ENCODE peak calls at places on chromosomes 16 and 17, in six cellular contexts. One of them, this sample, is unnamed.

GRCh38 chr17:8192070-8192815 is 2.3 kb upstream of the BORCS6 start:
- DNase-seq in GM13976: peak
- DNase-seq in A549: peak
- DNase-seq in natural killer cell: peak
- DNase-seq in neural crest cell: peak
- DNase-seq in Caco-2: peak
- DNase-seq in this sample: no peak

GRCh38 chr17:80724723-80725388 is 180.2 kb downstream of the RPTOR start:
- DNase-seq in natural killer cell: no peak
- DNase-seq in neural crest cell: no peak
- DNase-seq in GM13976: no peak
- DNase-seq in Caco-2: no peak
- DNase-seq in A549: peak
- DNase-seq in this sample: no peak

GRCh38 chr16:57953857-57954256 is 17.1 kb downstream of the CNGB1 start:
- DNase-seq in Caco-2: no peak
- DNase-seq in natural killer cell: no peak
- DNase-seq in neural crest cell: no peak
- DNase-seq in A549: no peak
- DNase-seq in GM13976: no peak
- DNase-seq in this sample: no peak

GRCh38 chr17:77242118-77242800 is 101.5 kb downstream of the SEC14L1 start:
- DNase-seq in natural killer cell: no peak
- DNase-seq in GM13976: no peak
- DNase-seq in A549: no peak
- DNase-seq in Caco-2: no peak
- DNase-seq in neural crest cell: no peak
- DNase-seq in this sample: no peak

GRCh38 chr17:28871056-28871579 is 16.3 kb downstream of the ERAL1 start:
- DNase-seq in neural crest cell: no peak
- DNase-seq in natural killer cell: peak
- DNase-seq in A549: no peak
- DNase-seq in GM13976: peak
- DNase-seq in Caco-2: no peak
- DNase-seq in this sample: no peak

GRCh38 chr17:50532452-50533024 is at the start of gene EPN3:
- DNase-seq in A549: no peak
- DNase-seq in neural crest cell: no peak
- DNase-seq in GM13976: no peak
- DNase-seq in Caco-2: peak
- DNase-seq in natural killer cell: no peak
- DNase-seq in this sample: no peak

GRCh38 chr16:85221081-85221809 is 109.0 kb upstream of the CIBAR2 start:
- DNase-seq in GM13976: no peak
- DNase-seq in Caco-2: no peak
- DNase-seq in A549: no peak
- DNase-seq in natural killer cell: no peak
- DNase-seq in neural crest cell: peak
- DNase-seq in this sample: no peak

GRCh38 chr16:86768231-86768791 is 190.0 kb downstream of the FOXL1 start:
- DNase-seq in A549: no peak
- DNase-seq in GM13976: no peak
- DNase-seq in Caco-2: no peak
- DNase-seq in natural killer cell: no peak
- DNase-seq in neural crest cell: no peak
- DNase-seq in this sample: no peak

GRCh38 chr17:73998246-73999220 is 204.9 kb upstream of the RPL38 start:
- DNase-seq in neural crest cell: peak
- DNase-seq in Caco-2: peak
- DNase-seq in natural killer cell: peak
- DNase-seq in A549: peak
- DNase-seq in GM13976: peak
- DNase-seq in this sample: no peak

GRCh38 chr17:77068915-77069314 is 71.9 kb upstream of the SEC14L1 start:
- DNase-seq in A549: no peak
- DNase-seq in natural killer cell: no peak
- DNase-seq in GM13976: no peak
- DNase-seq in Caco-2: no peak
- DNase-seq in neural crest cell: no peak
- DNase-seq in this sample: no peak

GRCh38 chr16:84485255-84486010 is 19.0 kb downstream of the MEAK7 start:
- DNase-seq in GM13976: no peak
- DNase-seq in Caco-2: no peak
- DNase-seq in neural crest cell: no peak
- DNase-seq in natural killer cell: no peak
- DNase-seq in A549: no peak
- DNase-seq in this sample: no peak

GRCh38 chr17:27430882-27431491 is 25.3 kb upstream of the KSR1 start:
- DNase-seq in GM13976: no peak
- DNase-seq in neural crest cell: peak
- DNase-seq in A549: peak
- DNase-seq in natural killer cell: no peak
- DNase-seq in Caco-2: peak
- DNase-seq in this sample: peak

GRCh38 chr17:40564195-40564882 is 933 bp downstream of the CCR7 start:
- DNase-seq in natural killer cell: peak
- DNase-seq in GM13976: peak
- DNase-seq in A549: no peak
- DNase-seq in neural crest cell: no peak
- DNase-seq in Caco-2: no peak
- DNase-seq in this sample: no peak

GRCh38 chr16:10862432-10862831 is 14.6 kb upstream of the CIITA start:
- DNase-seq in A549: peak
- DNase-seq in Caco-2: no peak
- DNase-seq in natural killer cell: no peak
- DNase-seq in neural crest cell: no peak
- DNase-seq in GM13976: no peak
- DNase-seq in this sample: peak

GRCh38 chr17:62062936-62063335 is 2.1 kb downstream of the MED13 start:
- DNase-seq in natural killer cell: no peak
- DNase-seq in GM13976: no peak
- DNase-seq in A549: no peak
- DNase-seq in Caco-2: no peak
- DNase-seq in neural crest cell: no peak
- DNase-seq in this sample: no peak

GRCh38 chr16:87189426-87189825 is 127.8 kb downstream of the C16orf95 start:
- DNase-seq in GM13976: no peak
- DNase-seq in A549: no peak
- DNase-seq in Caco-2: no peak
- DNase-seq in natural killer cell: no peak
- DNase-seq in neural crest cell: no peak
- DNase-seq in this sample: no peak

GRCh38 chr17:4715071-4715749 is 4.8 kb downstream of the ARRB2 start:
- DNase-seq in natural killer cell: peak
- DNase-seq in GM13976: peak
- DNase-seq in A549: no peak
- DNase-seq in neural crest cell: no peak
- DNase-seq in Caco-2: no peak
- DNase-seq in this sample: no peak

GRCh38 chr17:29784661-29785060 is 145.4 kb downstream of the SSH2 start:
- DNase-seq in natural killer cell: no peak
- DNase-seq in neural crest cell: no peak
- DNase-seq in A549: peak
- DNase-seq in Caco-2: no peak
- DNase-seq in GM13976: no peak
- DNase-seq in this sample: no peak

GRCh38 chr16:84582958-84583516 is 34.8 kb downstream of the COTL1 start:
- DNase-seq in Caco-2: peak
- DNase-seq in GM13976: no peak
- DNase-seq in neural crest cell: no peak
- DNase-seq in A549: peak
- DNase-seq in natural killer cell: no peak
- DNase-seq in this sample: no peak

GRCh38 chr16:15907863-15908478 is 19.6 kb upstream of the CEP20 start:
- DNase-seq in natural killer cell: no peak
- DNase-seq in A549: peak
- DNase-seq in GM13976: peak
- DNase-seq in Caco-2: peak
- DNase-seq in neural crest cell: no peak
- DNase-seq in this sample: no peak

GRCh38 chr16:12677472-12677871 is 126.2 kb downstream of the CPPED1 start:
- DNase-seq in A549: no peak
- DNase-seq in natural killer cell: no peak
- DNase-seq in GM13976: no peak
- DNase-seq in Caco-2: no peak
- DNase-seq in neural crest cell: no peak
- DNase-seq in this sample: no peak

GRCh38 chr16:56609463-56609921 is 1.1 kb downstream of the MT2A start:
- DNase-seq in neural crest cell: no peak
- DNase-seq in Caco-2: peak
- DNase-seq in natural killer cell: peak
- DNase-seq in A549: peak
- DNase-seq in GM13976: peak
- DNase-seq in this sample: no peak

GRCh38 chr16:85812031-85812807 is 12.7 kb downstream of the COX4I1 start:
- DNase-seq in A549: no peak
- DNase-seq in neural crest cell: no peak
- DNase-seq in natural killer cell: no peak
- DNase-seq in Caco-2: no peak
- DNase-seq in GM13976: no peak
- DNase-seq in this sample: no peak

GRCh38 chr16:48526058-48526957 is 83.7 kb downstream of the N4BP1 start:
- DNase-seq in natural killer cell: no peak
- DNase-seq in neural crest cell: no peak
- DNase-seq in A549: peak
- DNase-seq in Caco-2: peak
- DNase-seq in GM13976: peak
- DNase-seq in this sample: no peak
- TF ChIP-seq CTCF in natural killer cell: no peak
- TF ChIP-seq CTCF in neural crest cell: no peak
- TF ChIP-seq CTCF in A549: peak
- TF ChIP-seq CTCF in Caco-2: peak
- TF ChIP-seq CTCF in GM13976: peak
- TF ChIP-seq CTCF in this sample: no peak

GRCh38 chr17:75589017-75589918 is 1.7 kb downstream of the MYO15B start:
- DNase-seq in GM13976: peak
- DNase-seq in natural killer cell: peak
- DNase-seq in A549: peak
- DNase-seq in Caco-2: peak
- DNase-seq in neural crest cell: peak
- DNase-seq in this sample: peak

GRCh38 chr17:75590314-75590761 is 2.7 kb downstream of the MYO15B start:
- DNase-seq in natural killer cell: no peak
- DNase-seq in neural crest cell: no peak
- DNase-seq in A549: no peak
- DNase-seq in Caco-2: no peak
- DNase-seq in GM13976: no peak
- DNase-seq in this sample: no peak

GRCh38 chr17:75588546-75589016 is 981 bp downstream of the MYO15B start:
- DNase-seq in GM13976: no peak
- DNase-seq in A549: no peak
- DNase-seq in natural killer cell: no peak
- DNase-seq in Caco-2: no peak
- DNase-seq in neural crest cell: peak
- DNase-seq in this sample: no peak

GRCh38 chr17:75589919-75590303 is 2.3 kb downstream of the MYO15B start:
- DNase-seq in A549: no peak
- DNase-seq in Caco-2: no peak
- DNase-seq in neural crest cell: no peak
- DNase-seq in natural killer cell: no peak
- DNase-seq in GM13976: no peak
- DNase-seq in this sample: no peak

DNA sequence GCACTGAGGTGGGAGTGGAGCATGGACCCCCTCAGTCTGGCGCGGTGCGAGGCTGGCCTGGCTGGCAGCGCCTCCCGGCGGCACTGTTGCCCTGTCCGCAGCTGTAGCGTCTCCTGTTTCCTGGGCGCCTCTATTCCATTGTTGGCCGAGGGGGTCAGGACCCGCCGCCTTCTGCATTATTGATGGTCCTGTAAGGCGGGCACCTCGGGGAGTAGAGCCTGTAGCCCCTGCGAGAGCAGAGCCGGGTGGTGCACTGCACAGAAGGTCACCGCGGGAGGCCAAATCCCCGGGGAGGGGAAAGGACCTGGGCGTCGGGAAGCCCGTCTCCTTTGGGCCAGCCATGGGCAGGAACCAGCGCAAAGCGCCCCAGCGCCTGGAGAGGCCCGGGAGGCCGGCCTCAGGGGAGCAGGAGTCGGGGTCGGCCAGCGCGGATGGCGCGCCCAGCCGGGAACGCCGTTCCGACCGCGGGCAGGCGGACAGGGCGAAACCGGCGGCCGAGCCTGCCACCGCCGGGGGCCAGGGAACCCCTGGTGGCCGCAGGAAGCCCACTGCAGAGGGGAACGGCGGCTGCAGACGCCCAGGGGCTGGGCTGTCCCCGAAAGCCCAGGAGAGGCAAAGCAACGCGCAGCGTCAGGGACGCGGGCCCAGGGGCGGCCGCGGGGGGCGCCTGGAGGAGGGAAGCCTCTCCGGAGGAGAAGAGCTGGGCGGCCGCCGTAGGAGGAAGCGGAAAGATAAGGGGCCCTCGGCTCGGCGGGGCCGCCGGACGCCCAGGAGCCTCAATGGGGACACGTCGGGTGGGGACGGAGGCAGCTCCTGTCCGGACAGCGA is at the start of gene MYO15B:
- DNase-seq in Caco-2: no peak
- DNase-seq in natural killer cell: peak
- DNase-seq in A549: no peak
- DNase-seq in neural crest cell: peak
- DNase-seq in GM13976: peak
- DNase-seq in this sample: no peak
- TF ChIP-seq CTCF in Caco-2: no peak
- TF ChIP-seq CTCF in natural killer cell: peak
- TF ChIP-seq CTCF in A549: no peak
- TF ChIP-seq CTCF in neural crest cell: no peak
- TF ChIP-seq CTCF in GM13976: no peak
- TF ChIP-seq CTCF in this sample: peak

DNA sequence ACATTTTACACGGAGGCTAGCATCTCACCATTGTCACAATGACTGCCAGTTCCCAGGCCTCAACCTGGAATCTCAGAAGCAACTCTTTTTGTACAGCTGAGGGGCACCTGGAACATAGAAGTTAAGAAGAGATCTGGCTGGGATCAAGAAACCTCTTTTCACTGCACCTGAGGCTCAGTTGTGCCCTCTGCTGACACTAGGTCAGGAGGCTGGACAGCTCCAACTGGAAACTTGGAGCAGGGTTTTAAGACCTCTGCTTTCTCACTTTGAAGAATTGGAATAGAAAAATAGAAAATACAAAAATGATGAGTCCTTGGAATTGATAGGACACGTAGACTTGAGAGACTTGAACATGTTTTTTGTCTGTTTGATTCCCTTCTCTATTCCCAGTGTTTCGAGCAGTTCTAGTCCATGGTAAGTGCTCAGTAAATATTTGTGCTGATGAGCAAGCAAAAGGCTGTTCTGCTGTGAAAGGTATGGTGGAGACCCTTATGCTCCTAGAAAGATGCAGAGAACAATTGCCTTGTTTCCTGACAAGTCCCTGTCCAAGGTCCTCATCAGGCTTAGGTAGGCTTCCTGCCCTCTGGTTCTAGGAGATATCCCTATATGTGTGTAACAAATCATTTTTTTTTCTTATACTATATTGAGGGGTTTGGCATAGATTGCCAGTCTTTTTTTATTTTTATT is 13.6 kb upstream of the PPM1D start:
- DNase-seq in A549: peak
- DNase-seq in neural crest cell: no peak
- DNase-seq in natural killer cell: no peak
- DNase-seq in GM13976: no peak
- DNase-seq in Caco-2: peak
- DNase-seq in this sample: no peak
- TF ChIP-seq CTCF in A549: peak
- TF ChIP-seq CTCF in neural crest cell: no peak
- TF ChIP-seq CTCF in natural killer cell: no peak
- TF ChIP-seq CTCF in GM13976: peak
- TF ChIP-seq CTCF in Caco-2: no peak
- TF ChIP-seq CTCF in this sample: peak

GRCh38 chr17:42670925-42671657 is 5.7 kb downstream of the PLEKHH3 start:
- DNase-seq in A549: no peak
- DNase-seq in neural crest cell: no peak
- DNase-seq in GM13976: no peak
- DNase-seq in Caco-2: no peak
- DNase-seq in natural killer cell: no peak
- DNase-seq in this sample: no peak
- TF ChIP-seq CTCF in A549: no peak
- TF ChIP-seq CTCF in neural crest cell: no peak
- TF ChIP-seq CTCF in GM13976: no peak
- TF ChIP-seq CTCF in Caco-2: no peak
- TF ChIP-seq CTCF in natural killer cell: no peak
- TF ChIP-seq CTCF in this sample: no peak